ENCODE peak calls at places on chromosomes 7 and 10, in four cellular contexts. One of them, this sample, is unnamed.

GRCh38 chr10:132142396-132143161 is 44.2 kb upstream of the DPYSL4 start:
- DNase-seq in tibial nerve: no peak
- DNase-seq in heart right ventricle: no peak
- DNase-seq in DND-41: peak; percentile 43
- DNase-seq in this sample: no peak

GRCh38 chr10:60669491-60669890 is 108.8 kb upstream of the CDK1 start:
- DNase-seq in tibial nerve: no peak
- DNase-seq in heart right ventricle: no peak
- DNase-seq in DND-41: no peak
- DNase-seq in this sample: no peak

GRCh38 chr10:115093286-115093775 is at the start of gene ATRNL1:
- DNase-seq in tibial nerve: no peak
- DNase-seq in heart right ventricle: peak; percentile 13
- DNase-seq in DND-41: no peak
- DNase-seq in this sample: no peak

GRCh38 chr7:909358-910329 is 33.3 kb downstream of the GET4 start:
- DNase-seq in tibial nerve: peak; percentile 54
- DNase-seq in heart right ventricle: peak; percentile 62
- DNase-seq in DND-41: no peak
- DNase-seq in this sample: no peak

GRCh38 chr7:39399976-39400375 is 166.2 kb upstream of the YAE1 start:
- DNase-seq in tibial nerve: no peak
- DNase-seq in heart right ventricle: no peak
- DNase-seq in DND-41: no peak
- DNase-seq in this sample: no peak

GRCh38 chr10:17219024-17219423 is 9.0 kb upstream of the VIM start:
- DNase-seq in tibial nerve: no peak
- DNase-seq in heart right ventricle: no peak
- DNase-seq in DND-41: no peak
- DNase-seq in this sample: peak; percentile 85

GRCh38 chr7:47743898-47744612 is 162.1 kb upstream of the TNS3 start:
- DNase-seq in tibial nerve: no peak
- DNase-seq in heart right ventricle: no peak
- DNase-seq in DND-41: no peak
- DNase-seq in this sample: no peak

GRCh38 chr7:5429857-5430611 is 6.4 kb upstream of the TNRC18 start:
- DNase-seq in tibial nerve: no peak
- DNase-seq in heart right ventricle: no peak
- DNase-seq in DND-41: no peak
- DNase-seq in this sample: no peak

GRCh38 chr7:101428093-101428866 is 65.6 kb downstream of the COL26A1 start:
- DNase-seq in tibial nerve: no peak
- DNase-seq in heart right ventricle: no peak
- DNase-seq in DND-41: no peak
- DNase-seq in this sample: no peak

GRCh38 chr10:100022403-100022802 is 12.7 kb upstream of the DNMBP start:
- DNase-seq in tibial nerve: no peak
- DNase-seq in heart right ventricle: no peak
- DNase-seq in DND-41: no peak
- DNase-seq in this sample: peak; percentile 28

GRCh38 chr7:50599385-50599784 is 34.2 kb upstream of the DDC start:
- DNase-seq in tibial nerve: no peak
- DNase-seq in heart right ventricle: no peak
- DNase-seq in DND-41: no peak
- DNase-seq in this sample: no peak

GRCh38 chr7:103735377-103735776 is 254.1 kb downstream of the RELN start:
- DNase-seq in tibial nerve: no peak
- DNase-seq in heart right ventricle: no peak
- DNase-seq in DND-41: no peak
- DNase-seq in this sample: no peak

DNA sequence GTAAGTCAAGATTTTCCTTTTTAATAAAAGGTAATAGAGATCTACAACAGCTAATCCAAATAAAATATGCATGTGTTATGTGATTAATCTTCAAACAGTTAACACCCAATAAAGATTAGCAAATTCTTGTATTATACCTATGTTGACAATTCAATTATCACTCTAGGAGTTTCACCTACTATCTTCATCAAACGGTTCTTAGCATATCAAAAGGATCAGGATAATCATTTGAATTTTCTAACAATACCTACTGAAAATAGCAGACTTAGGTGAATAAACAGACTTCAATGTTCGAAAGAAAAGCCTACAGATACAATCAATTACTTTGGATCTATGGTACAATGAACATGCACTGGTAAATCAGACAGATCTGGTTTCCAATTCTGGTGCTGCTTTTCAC is 268.3 kb downstream of the CACNA2D1 start:
- DNase-seq in tibial nerve: no peak
- DNase-seq in heart right ventricle: no peak
- DNase-seq in DND-41: no peak
- DNase-seq in this sample: no peak
- H3K4me3 ChIP-seq in tibial nerve: no peak overlapping the region
- H3K4me3 ChIP-seq in heart right ventricle: no peak overlapping the region
- H3K4me3 ChIP-seq in DND-41: no peak overlapping the region
- H3K4me3 ChIP-seq in this sample: no peak overlapping the region

GRCh38 chr7:105906169-105906568 is 29.8 kb upstream of the ATXN7L1 start:
- DNase-seq in tibial nerve: no peak
- DNase-seq in heart right ventricle: no peak
- DNase-seq in DND-41: no peak
- DNase-seq in this sample: no peak

GRCh38 chr7:105909742-105910141 is 33.3 kb upstream of the ATXN7L1 start:
- DNase-seq in tibial nerve: no peak
- DNase-seq in heart right ventricle: no peak
- DNase-seq in DND-41: no peak
- DNase-seq in this sample: no peak

GRCh38 chr7:105906690-105907089 is 30.3 kb upstream of the ATXN7L1 start:
- DNase-seq in tibial nerve: no peak
- DNase-seq in heart right ventricle: peak; percentile 6
- DNase-seq in DND-41: no peak
- DNase-seq in this sample: no peak

GRCh38 chr7:105905209-105905910 is 29.0 kb upstream of the ATXN7L1 start:
- DNase-seq in tibial nerve: no peak
- DNase-seq in heart right ventricle: no peak
- DNase-seq in DND-41: no peak
- DNase-seq in this sample: no peak

DNA sequence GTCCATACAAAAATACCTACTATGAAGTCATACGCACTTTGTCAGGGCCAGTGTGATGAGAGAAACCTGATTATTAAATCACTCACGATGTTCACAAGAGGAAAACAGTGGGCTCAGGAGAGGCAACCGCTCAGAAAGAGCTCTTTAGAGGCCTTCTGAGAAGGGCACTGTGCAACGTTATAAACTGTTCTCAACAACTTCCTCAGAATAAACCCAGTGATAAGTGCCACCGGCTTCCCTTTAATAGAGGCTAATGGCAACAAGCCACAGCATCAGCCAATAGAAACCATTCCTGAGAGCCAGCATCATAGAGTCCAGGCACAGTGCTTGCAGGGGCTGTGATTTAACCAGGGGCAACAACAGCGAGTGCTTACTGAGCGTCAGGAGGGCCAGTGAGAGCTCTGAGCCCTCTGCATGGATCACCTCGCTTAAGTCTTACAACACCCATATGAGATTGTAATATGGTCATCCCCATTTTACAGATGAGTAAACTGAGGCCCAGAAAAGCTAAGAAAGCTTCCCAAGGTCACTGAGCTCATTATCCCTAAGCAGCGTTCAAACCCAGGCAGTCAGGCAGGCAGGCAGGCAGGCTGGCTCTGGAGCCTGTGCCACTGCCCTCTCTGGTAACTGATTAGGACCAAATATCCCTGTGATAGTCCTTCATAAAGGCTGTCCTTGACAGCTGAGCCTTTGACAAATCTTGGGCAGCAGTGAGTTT is 30.9 kb upstream of the ATXN7L1 start:
- DNase-seq in tibial nerve: no peak
- DNase-seq in heart right ventricle: no peak
- DNase-seq in DND-41: no peak
- DNase-seq in this sample: no peak
- H3K4me3 ChIP-seq in tibial nerve: no peak overlapping the region
- H3K4me3 ChIP-seq in heart right ventricle: no peak overlapping the region
- H3K4me3 ChIP-seq in DND-41: no peak overlapping the region
- H3K4me3 ChIP-seq in this sample: no peak overlapping the region

GRCh38 chr7:116780521-116780920 is 81.9 kb upstream of the CAPZA2 start:
- DNase-seq in tibial nerve: no peak
- DNase-seq in heart right ventricle: no peak
- DNase-seq in DND-41: no peak
- DNase-seq in this sample: no peak

GRCh38 chr7:116783666-116784318 is 78.6 kb upstream of the CAPZA2 start:
- DNase-seq in tibial nerve: no peak
- DNase-seq in heart right ventricle: no peak
- DNase-seq in DND-41: no peak
- DNase-seq in this sample: no peak

GRCh38 chr7:116781584-116781983 is 80.8 kb upstream of the CAPZA2 start:
- DNase-seq in tibial nerve: no peak
- DNase-seq in heart right ventricle: no peak
- DNase-seq in DND-41: no peak
- DNase-seq in this sample: no peak

GRCh38 chr7:116780966-116781365 is 81.4 kb upstream of the CAPZA2 start:
- DNase-seq in tibial nerve: no peak
- DNase-seq in heart right ventricle: no peak
- DNase-seq in DND-41: no peak
- DNase-seq in this sample: no peak

DNA sequence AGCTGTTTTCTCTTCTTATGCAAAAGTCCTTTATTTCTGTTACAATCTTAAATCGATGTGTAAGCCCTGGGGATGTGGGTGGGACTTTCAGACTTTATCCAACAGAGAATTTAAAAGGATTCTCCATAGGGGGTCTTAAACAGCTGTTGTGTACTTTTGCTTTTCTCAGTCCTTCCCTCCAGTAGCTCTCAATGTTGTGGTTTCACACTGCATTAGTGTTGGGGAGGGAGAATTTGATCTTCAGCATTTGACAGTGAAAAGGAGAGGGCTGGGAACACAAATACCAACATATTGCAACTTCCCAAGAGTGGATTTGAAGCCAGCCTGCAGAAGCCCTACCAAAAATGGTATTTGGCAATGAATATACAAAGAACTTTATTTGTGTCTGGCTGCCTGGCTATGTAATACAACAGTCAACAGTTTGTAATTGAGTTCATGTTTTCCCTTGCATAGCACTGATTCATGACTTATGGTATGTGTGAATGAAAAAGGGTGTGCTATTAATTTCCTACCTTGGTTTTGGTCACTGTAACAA is 80.1 kb upstream of the CAPZA2 start:
- DNase-seq in tibial nerve: no peak
- DNase-seq in heart right ventricle: no peak
- DNase-seq in DND-41: no peak
- DNase-seq in this sample: peak; percentile 99
- H3K4me3 ChIP-seq in tibial nerve: no peak overlapping the region
- H3K4me3 ChIP-seq in heart right ventricle: no peak overlapping the region
- H3K4me3 ChIP-seq in DND-41: no peak overlapping the region
- H3K4me3 ChIP-seq in this sample: no peak overlapping the region

GRCh38 chr7:131072505-131073091 is 255.1 kb upstream of the MKLN1 start:
- DNase-seq in tibial nerve: no peak
- DNase-seq in heart right ventricle: no peak
- DNase-seq in DND-41: no peak
- DNase-seq in this sample: no peak
- H3K4me3 ChIP-seq in tibial nerve: peak overlapping the region; percentile 12
- H3K4me3 ChIP-seq in heart right ventricle: peak overlapping the region; percentile 31
- H3K4me3 ChIP-seq in DND-41: no peak overlapping the region
- H3K4me3 ChIP-seq in this sample: no peak overlapping the region

DNA sequence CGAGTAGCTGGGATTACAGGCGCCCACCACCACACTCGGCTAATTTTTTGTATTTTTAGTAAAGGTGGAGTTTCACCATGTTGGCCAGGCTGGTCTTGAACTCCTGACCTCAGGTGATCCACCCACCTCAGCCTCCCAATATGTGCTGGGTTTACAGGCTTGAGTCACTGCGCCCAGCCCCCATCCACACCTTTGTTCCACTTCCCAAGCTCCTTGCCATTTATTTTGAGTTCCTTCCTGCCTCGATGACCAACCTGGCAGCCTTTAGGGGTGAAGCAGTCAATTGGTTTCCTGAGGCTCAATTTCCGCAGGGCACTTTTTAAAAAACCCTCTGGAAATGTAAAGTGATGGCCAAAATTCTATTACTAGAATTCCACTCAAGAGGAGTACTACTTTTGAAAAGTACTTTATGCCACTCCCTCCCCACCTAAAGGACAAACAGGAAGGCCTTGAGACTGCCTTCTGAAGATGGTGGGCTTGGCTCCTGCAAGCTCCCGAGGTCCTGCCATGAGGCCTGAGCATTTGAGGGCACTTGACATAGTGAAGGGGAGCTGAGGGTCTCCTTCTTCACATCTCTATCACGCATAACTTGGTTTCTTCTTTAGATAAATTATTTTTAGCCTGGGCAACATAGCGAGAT is 32.5 kb upstream of the RBM33 start:
- DNase-seq in tibial nerve: no peak
- DNase-seq in heart right ventricle: no peak
- DNase-seq in DND-41: no peak
- DNase-seq in this sample: no peak
- H3K4me3 ChIP-seq in tibial nerve: no peak overlapping the region
- H3K4me3 ChIP-seq in heart right ventricle: no peak overlapping the region
- H3K4me3 ChIP-seq in DND-41: no peak overlapping the region
- H3K4me3 ChIP-seq in this sample: no peak overlapping the region

DNA sequence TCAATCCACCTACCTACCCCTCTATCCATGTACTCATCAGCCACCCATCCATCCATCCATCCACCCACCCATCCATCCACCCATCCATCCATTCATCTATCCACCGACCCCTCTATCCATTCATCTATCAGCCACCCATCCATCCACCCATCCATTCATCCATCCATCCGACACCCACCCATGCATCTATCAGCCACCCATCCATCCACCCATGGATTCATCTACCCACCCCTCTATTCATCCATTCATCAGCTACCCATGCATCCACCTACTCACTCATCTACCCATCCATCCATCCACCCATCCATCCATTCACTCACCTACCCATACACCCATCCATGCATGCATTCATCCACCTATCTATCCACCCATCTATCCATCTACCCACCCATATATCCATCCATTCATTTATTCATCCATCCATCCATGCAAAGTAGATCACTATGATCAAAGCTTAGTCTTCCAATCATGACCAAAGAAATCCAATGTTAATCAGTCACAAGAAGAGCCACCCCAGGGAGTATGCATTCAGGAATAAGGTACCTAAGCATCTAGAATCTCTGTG is 27.7 kb upstream of the ZNF467 start:
- DNase-seq in tibial nerve: no peak
- DNase-seq in heart right ventricle: no peak
- DNase-seq in DND-41: no peak
- DNase-seq in this sample: no peak
- H3K4me3 ChIP-seq in tibial nerve: no peak overlapping the region
- H3K4me3 ChIP-seq in heart right ventricle: no peak overlapping the region
- H3K4me3 ChIP-seq in DND-41: no peak overlapping the region
- H3K4me3 ChIP-seq in this sample: no peak overlapping the region

GRCh38 chr7:64307254-64308018 is 6.3 kb upstream of the ZNF736 start:
- DNase-seq in tibial nerve: peak; percentile 80
- DNase-seq in heart right ventricle: peak; percentile 92
- DNase-seq in DND-41: peak; percentile 98
- DNase-seq in this sample: peak; percentile 35

GRCh38 chr7:64313740-64314491 is at the start of gene ZNF736:
- DNase-seq in tibial nerve: peak; percentile 81
- DNase-seq in heart right ventricle: peak; percentile 92
- DNase-seq in DND-41: peak; percentile 94
- DNase-seq in this sample: peak; percentile 81

GRCh38 chr7:64312826-64313225 is 935 bp upstream of the ZNF736 start:
- DNase-seq in tibial nerve: no peak
- DNase-seq in heart right ventricle: no peak
- DNase-seq in DND-41: no peak
- DNase-seq in this sample: no peak

GRCh38 chr7:64310426-64310825 is 3.3 kb upstream of the ZNF736 start:
- DNase-seq in tibial nerve: no peak
- DNase-seq in heart right ventricle: no peak
- DNase-seq in DND-41: no peak
- DNase-seq in this sample: no peak

GRCh38 chr7:64308019-64308275 is 5.8 kb upstream of the ZNF736 start:
- DNase-seq in tibial nerve: no peak
- DNase-seq in heart right ventricle: no peak
- DNase-seq in DND-41: peak; percentile 46
- DNase-seq in this sample: no peak
- H3K4me3 ChIP-seq in tibial nerve: peak overlapping the region; percentile 63
- H3K4me3 ChIP-seq in heart right ventricle: peak overlapping the region; percentile 64
- H3K4me3 ChIP-seq in DND-41: peak overlapping the region; percentile 70
- H3K4me3 ChIP-seq in this sample: peak overlapping the region; percentile 56

This sample was measured in astrocyte of the cerebellum.